ENCODE peak calls at places on chromosomes 6 and 20, in eight cellular contexts. L is H7, D is upper lobe of right lung, F is bronchial epithelial cell, X is fibroblast of lung, A is left ventricle myocardium inferior, C is neural progenitor cell, M is colonic mucosa. O is an unnamed sample.
A peak's percentile ranks its signal among the peaks of the same experiment; 100 is the strongest.

GRCh38 chr20:52592567-52592966 is 379.6 kb upstream of the TSHZ2 start:
- DNase-seq in L (no peak), D (no peak), F (no peak), X (no peak), A (no peak), C (no peak), M (no peak), O (no peak)

GRCh38 chr6:105769197-105769596 is 316.9 kb upstream of the PRDM1 start:
- DNase-seq in L (no peak), D (no peak), F (no peak), X (no peak), A (no peak), C (no peak), M (no peak), O (no peak)

GRCh38 chr6:97394160-97394748 is 111.2 kb upstream of the MMS22L start:
- DNase-seq in L (peak; percentile 13), D (no peak), F (peak; percentile 67), X (peak; percentile 37), A (no peak), C (peak; percentile 71), M (peak; percentile 65), O (peak; percentile 72)

GRCh38 chr6:43733471-43734293 is 36.3 kb upstream of the VEGFA start:
- DNase-seq in L (peak; percentile 32), D (peak; percentile 49), F (peak; percentile 86), X (no peak), A (no peak), C (no peak), M (no peak), O (peak; percentile 28)

GRCh38 chr20:34544109-34544793 is 14.3 kb upstream of the MAP1LC3A start:
- DNase-seq in L (peak; percentile 85), D (no peak), F (no peak), X (no peak), A (no peak), C (no peak), M (peak; percentile 55), O (no peak)

GRCh38 chr20:25036331-25036936 is 21.5 kb downstream of the ACSS1 start:
- DNase-seq in L (no peak), D (no peak), F (no peak), X (no peak), A (no peak), C (no peak), M (no peak), O (no peak)

GRCh38 chr6:130885392-130886192 is 58.4 kb downstream of the SMLR1 start:
- DNase-seq in L (peak; percentile 27), D (no peak), F (peak; percentile 74), X (peak; percentile 66), A (no peak), C (peak; percentile 82), M (peak; percentile 83), O (peak; percentile 88)

GRCh38 chr20:44137210-44137781 is 49.7 kb downstream of the JPH2 start:
- DNase-seq in L (peak; percentile 82), D (no peak), F (peak; percentile 15), X (peak; percentile 88), A (peak; percentile 72), C (peak; percentile 82), M (no peak), O (no peak)

GRCh38 chr20:43843096-43843964 is 71.3 kb upstream of the TOX2 start:
- DNase-seq in L (no peak), D (no peak), F (peak; percentile 72), X (peak; percentile 88), A (no peak), C (no peak), M (peak; percentile 11), O (no peak)

GRCh38 chr6:169230322-169230665 is 23.4 kb downstream of the THBS2 start:
- DNase-seq in L (peak; percentile 12), D (no peak), F (no peak), X (peak; percentile 39), A (no peak), C (no peak), M (peak; percentile 14), O (no peak)

GRCh38 chr6:106334646-106335448 is 9.3 kb upstream of the ATG5 start:
- DNase-seq in L (peak; percentile 59), D (peak; percentile 68), F (peak; percentile 58), X (peak; percentile 34), A (no peak), C (peak; percentile 68), M (peak; percentile 31), O (peak; percentile 26)

GRCh38 chr20:9081423-9081966 is 12.6 kb downstream of the PLCB4 start:
- DNase-seq in L (no peak), D (no peak), F (no peak), X (no peak), A (no peak), C (no peak), M (no peak), O (no peak)

GRCh38 chr20:62434098-62434497 is 6.8 kb upstream of the RBBP8NL start:
- DNase-seq in L (no peak), D (no peak), F (no peak), X (no peak), A (peak; percentile 36), C (no peak), M (no peak), O (no peak)

GRCh38 chr6:129488313-129488712 is 221.7 kb downstream of the ARHGAP18 start:
- DNase-seq in L (no peak), D (no peak), F (no peak), X (no peak), A (no peak), C (no peak), M (no peak), O (no peak)

GRCh38 chr20:57323034-57323433 is 6.6 kb upstream of the SPO11 start:
- DNase-seq in L (peak; percentile 73), D (no peak), F (peak; percentile 76), X (peak; percentile 38), A (no peak), C (peak; percentile 83), M (peak; percentile 41), O (no peak)

GRCh38 chr6:35139924-35140524 is 1.1 kb downstream of the TCP11 start:
- DNase-seq in L (peak; percentile 70), D (no peak), F (peak; percentile 58), X (peak; percentile 67), A (no peak), C (peak; percentile 74), M (peak; percentile 47), O (no peak)

GRCh38 chr6:81865712-81866111 is 113.2 kb upstream of the TENT5A start:
- DNase-seq in L (no peak), D (no peak), F (peak; percentile 73), X (peak; percentile 86), A (no peak), C (no peak), M (no peak), O (no peak)

GRCh38 chr20:57211949-57212889 is 54.2 kb downstream of the BMP7 start:
- DNase-seq in L (peak; percentile 87), D (no peak), F (peak; percentile 79), X (peak; percentile 96), A (peak; percentile 41), C (peak; percentile 88), M (peak; percentile 51), O (peak; percentile 64)

GRCh38 chr20:37873909-37874308 is 29.0 kb upstream of the VSTM2L start:
- DNase-seq in L (peak; percentile 26), D (no peak), F (no peak), X (no peak), A (no peak), C (peak; percentile 49), M (no peak), O (peak; percentile 31)

GRCh38 chr6:161021543-161021942 is 30.0 kb downstream of the MAP3K4 start:
- DNase-seq in L (no peak), D (no peak), F (no peak), X (no peak), A (no peak), C (no peak), M (no peak), O (no peak)

GRCh38 chr6:111481836-111482235 is 1.2 kb downstream of the REV3L start:
- DNase-seq in L (no peak), D (no peak), F (no peak), X (no peak), A (no peak), C (no peak), M (peak; percentile 25), O (no peak)

GRCh38 chr6:114315841-114316595 is 26.8 kb downstream of the HS3ST5 start:
- DNase-seq in L (no peak), D (no peak), F (no peak), X (no peak), A (no peak), C (no peak), M (no peak), O (no peak)

GRCh38 chr20:45905505-45906079 is 6.4 kb downstream of the PLTP start:
- DNase-seq in L (no peak), D (no peak), F (peak; percentile 93), X (peak; percentile 87), A (no peak), C (no peak), M (no peak), O (no peak)
- H3K36me3 ChIP-seq in L (peaks cover 37% of the 10 kb centered on the region), D (peaks cover 6% of the 10 kb centered on the region), F (peaks cover 11% of the 10 kb centered on the region), X (peaks cover 4% of the 10 kb centered on the region), A (peaks cover 36% of the 10 kb centered on the region), C (no peaks in the 10 kb centered on the region), M (no peaks in the 10 kb centered on the region), O (no peaks in the 10 kb centered on the region)

GRCh38 chr6:36904851-36905393 is 19.2 kb downstream of the C6orf89 start:
- DNase-seq in L (no peak), D (no peak), F (no peak), X (no peak), A (no peak), C (no peak), M (no peak), O (no peak)
- H3K36me3 ChIP-seq in L (no peaks in the 10 kb centered on the region), D (peaks cover 71% of the 10 kb centered on the region), F (peaks cover 12% of the 10 kb centered on the region), X (peaks cover 7% of the 10 kb centered on the region), A (peaks cover 58% of the 10 kb centered on the region), C (no peaks in the 10 kb centered on the region), M (peaks cover 5% of the 10 kb centered on the region), O (no peaks in the 10 kb centered on the region)

DNA sequence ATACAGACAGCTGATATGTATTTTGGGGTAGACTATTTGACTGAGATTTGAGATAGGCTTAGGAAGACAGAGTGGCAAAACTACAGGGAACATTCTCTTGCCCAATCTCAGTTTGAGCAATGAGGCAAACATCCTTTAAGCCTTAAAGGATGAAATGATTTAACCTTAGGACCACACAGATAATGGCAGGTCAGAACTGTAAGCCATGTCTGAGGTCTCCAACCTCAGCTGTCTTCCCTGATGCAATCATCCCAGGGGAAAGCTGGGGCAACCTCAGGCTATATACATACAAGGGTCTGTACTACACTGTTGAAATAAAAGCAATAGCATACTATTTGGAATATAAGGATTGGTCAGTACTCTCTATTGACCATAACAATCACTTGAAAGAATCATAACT is 83.8 kb upstream of the NUP153 start:
- DNase-seq in L (no peak), D (no peak), F (no peak), X (no peak), A (no peak), C (no peak), M (no peak), O (no peak)
- H3K36me3 ChIP-seq in L (peaks cover 2% of the 10 kb centered on the region), D (peaks cover 93% of the 10 kb centered on the region), F (peaks cover 11% of the 10 kb centered on the region), X (peaks cover 6% of the 10 kb centered on the region), A (peaks cover 92% of the 10 kb centered on the region), C (no peaks in the 10 kb centered on the region), M (peaks cover 5% of the 10 kb centered on the region), O (no peaks in the 10 kb centered on the region)

DNA sequence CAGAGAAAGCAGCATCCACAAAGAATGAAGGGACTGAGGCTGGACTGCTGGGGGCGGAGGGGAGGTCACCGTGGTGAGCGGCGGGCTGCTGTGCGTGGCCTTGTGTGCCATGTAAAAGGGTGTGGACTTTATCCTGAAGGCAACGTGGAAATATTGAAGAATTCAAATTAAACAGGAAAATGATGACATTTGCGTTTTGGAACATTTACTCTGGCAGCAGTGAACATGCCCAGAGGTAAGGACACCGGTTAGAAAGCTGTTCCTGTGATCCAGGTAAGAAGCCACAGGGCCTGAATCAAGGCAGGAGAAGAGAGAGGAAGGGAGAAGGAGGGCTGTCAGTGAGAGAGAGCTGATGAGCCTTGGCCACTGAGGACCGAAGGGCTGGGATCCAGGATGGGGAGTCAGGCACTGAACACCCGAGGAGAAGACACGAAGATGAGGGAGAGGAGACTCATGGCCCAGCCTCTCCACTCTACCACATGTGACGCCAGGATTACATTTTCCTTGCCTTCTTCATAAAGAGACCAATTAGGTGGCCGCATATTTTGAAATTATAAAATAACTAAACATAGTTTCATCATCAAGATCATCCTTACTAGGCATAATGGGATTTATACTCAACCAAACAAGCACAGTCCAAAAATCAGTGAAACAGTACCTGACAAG is 58.4 kb downstream of the TRAM2 start:
- DNase-seq in L (no peak), D (no peak), F (no peak), X (no peak), A (no peak), C (no peak), M (no peak), O (no peak)
- H3K36me3 ChIP-seq in L (no peaks in the 10 kb centered on the region), D (peaks cover 14% of the 10 kb centered on the region), F (peaks cover 1% of the 10 kb centered on the region), X (peaks cover 18% of the 10 kb centered on the region), A (peaks cover 15% of the 10 kb centered on the region), C (no peaks in the 10 kb centered on the region), M (peaks cover 4% of the 10 kb centered on the region), O (no peaks in the 10 kb centered on the region)